ENCODE peak calls at places on chromosome 7, in nine cellular contexts. T, W, S, L, H, C, A, V and R are unnamed samples.

GRCh38 chr7:127822822-127823508 is 171.0 kb downstream of the SND1 start:
- DNase-seq in W (no peak), V (no peak), A (no peak), H (peak), S (no peak), T (no peak), C (no peak), L (no peak), R (no peak)

GRCh38 chr7:122423591-122423990 is 119.0 kb upstream of the FEZF1 start:
- DNase-seq in L (no peak), T (no peak), V (no peak), H (no peak), S (no peak), W (no peak), C (no peak), A (no peak), R (no peak)

GRCh38 chr7:13508586-13508985 is 480.9 kb downstream of the ETV1 start:
- DNase-seq in H (no peak), L (peak), V (no peak), T (no peak), W (no peak), A (no peak), S (no peak), C (peak), R (no peak)

GRCh38 chr7:128783143-128783799 is 7.7 kb upstream of the OPN1SW start:
- DNase-seq in A (peak), S (peak), V (no peak), L (peak), T (peak), C (peak), W (peak), H (peak), R (no peak)

GRCh38 chr7:42244828-42245227 is 7.8 kb upstream of the GLI3 start:
- DNase-seq in L (no peak), C (peak), V (no peak), A (no peak), W (no peak), H (no peak), S (peak), T (no peak), R (no peak)

GRCh38 chr7:91656486-91657237 is 223.8 kb downstream of the MTERF1 start:
- DNase-seq in A (peak), T (no peak), S (peak), W (no peak), V (no peak), L (no peak), C (peak), H (no peak), R (no peak)

GRCh38 chr7:156558198-156558597 is 82.4 kb upstream of the RNF32 start:
- DNase-seq in S (peak), L (no peak), W (no peak), T (no peak), A (no peak), C (peak), H (no peak), V (no peak), R (no peak)

GRCh38 chr7:84194484-84195260 is at the start of gene SEMA3A:
- DNase-seq in S (peak), C (peak), T (no peak), H (peak), L (peak), V (no peak), W (peak), A (no peak), R (no peak)

GRCh38 chr7:135245226-135245625 is 11.6 kb downstream of the STRA8 start:
- DNase-seq in H (no peak), T (no peak), V (no peak), A (no peak), C (no peak), S (no peak), W (no peak), L (no peak), R (no peak)

GRCh38 chr7:34396437-34397064 is 261.5 kb upstream of the NPSR1 start:
- DNase-seq in H (no peak), W (no peak), C (peak), L (no peak), A (no peak), S (no peak), V (no peak), T (peak), R (no peak)

GRCh38 chr7:100189061-100189460 is 11.3 kb downstream of the STAG3 start:
- DNase-seq in W (no peak), V (no peak), C (no peak), T (no peak), H (no peak), A (no peak), L (no peak), S (no peak), R (no peak)

GRCh38 chr7:100472854-100473499 is 6.0 kb downstream of the TSC22D4 start:
- DNase-seq in W (no peak), T (no peak), L (no peak), V (no peak), C (peak), H (no peak), A (no peak), S (peak), R (no peak)

GRCh38 chr7:95209276-95209675 is 115.1 kb downstream of the PON1 start:
- DNase-seq in L (no peak), S (no peak), A (no peak), T (no peak), V (no peak), H (no peak), W (no peak), C (peak), R (no peak)

GRCh38 chr7:80294321-80294720 is 159.7 kb downstream of the GNAI1 start:
- DNase-seq in L (no peak), T (no peak), H (no peak), V (no peak), C (peak), W (no peak), S (peak), A (no peak), R (no peak)

GRCh38 chr7:44561962-44562621 is 11.6 kb downstream of the DDX56 start:
- DNase-seq in A (no peak), H (no peak), T (no peak), S (peak), W (no peak), L (no peak), V (no peak), C (peak), R (no peak)

GRCh38 chr7:106927541-106927940 is 62.5 kb downstream of the PIK3CG start:
- DNase-seq in C (no peak), S (no peak), H (no peak), T (no peak), L (no peak), W (no peak), A (no peak), V (no peak), R (no peak)

GRCh38 chr7:44278451-44279161 is 46.8 kb downstream of the CAMK2B start:
- DNase-seq in L (no peak), W (peak), A (peak), V (no peak), S (peak), C (peak), H (no peak), T (no peak), R (peak)

GRCh38 chr7:128739990-128740682 is 977 bp downstream of the CALU start:
- DNase-seq in V (no peak), A (no peak), H (no peak), C (peak), L (no peak), S (peak), T (no peak), W (no peak), R (no peak)

GRCh38 chr7:7911756-7912155 is 56.8 kb upstream of the GLCCI1 start:
- DNase-seq in W (no peak), S (no peak), H (no peak), L (no peak), V (no peak), A (no peak), T (no peak), C (no peak), R (no peak)

GRCh38 chr7:3695602-3696001 is 394.6 kb downstream of the SDK1 start:
- DNase-seq in C (no peak), H (no peak), L (no peak), S (no peak), A (no peak), T (no peak), W (no peak), V (no peak), R (no peak)

GRCh38 chr7:12257582-12257981 is 46.5 kb downstream of the TMEM106B start:
- DNase-seq in L (no peak), V (no peak), T (peak), H (no peak), W (no peak), S (peak), C (peak), A (no peak), R (no peak)

GRCh38 chr7:20114463-20114862 is 102.7 kb downstream of the MACC1 start:
- DNase-seq in W (no peak), A (no peak), H (no peak), C (peak), S (no peak), L (no peak), V (no peak), T (peak), R (no peak)

GRCh38 chr7:136640977-136641376 is 227.5 kb upstream of the CHRM2 start:
- DNase-seq in H (no peak), L (peak), S (no peak), T (no peak), C (no peak), A (no peak), W (no peak), V (no peak), R (no peak)

GRCh38 chr7:517848-518629 is 1.6 kb downstream of the PDGFA start:
- DNase-seq in W (peak), C (peak), H (no peak), T (no peak), A (peak), V (no peak), L (peak), S (peak), R (no peak)

GRCh38 chr7:123492485-123492884 is 41.9 kb downstream of the IQUB start:
- DNase-seq in L (no peak), A (no peak), T (no peak), W (no peak), S (no peak), H (no peak), V (no peak), C (no peak), R (no peak)
- TF ChIP-seq CTCF in L (no peak), A (no peak), T (peak), W (no peak), S (peak), H (no peak), V (no peak), C (no peak), R (no peak)

GRCh38 chr7:149071641-149072437 is 18.7 kb downstream of the ZNF786 start:
- DNase-seq in V (peak), W (peak), C (no peak), S (no peak), T (no peak), L (peak), A (peak), H (peak), R (no peak)

GRCh38 chr7:149071182-149071635 is 19.3 kb downstream of the ZNF786 start:
- DNase-seq in L (no peak), C (no peak), H (no peak), V (no peak), A (no peak), S (no peak), W (no peak), T (no peak), R (no peak)

GRCh38 chr7:149063481-149063880 is 27.0 kb downstream of the ZNF786 start:
- DNase-seq in C (no peak), W (no peak), V (no peak), L (no peak), S (no peak), T (no peak), H (no peak), A (no peak), R (no peak)

GRCh38 chr7:149070372-149071140 is 20.0 kb downstream of the ZNF786 start:
- DNase-seq in C (no peak), T (no peak), W (no peak), L (no peak), H (no peak), V (no peak), A (no peak), S (no peak), R (no peak)

DNA sequence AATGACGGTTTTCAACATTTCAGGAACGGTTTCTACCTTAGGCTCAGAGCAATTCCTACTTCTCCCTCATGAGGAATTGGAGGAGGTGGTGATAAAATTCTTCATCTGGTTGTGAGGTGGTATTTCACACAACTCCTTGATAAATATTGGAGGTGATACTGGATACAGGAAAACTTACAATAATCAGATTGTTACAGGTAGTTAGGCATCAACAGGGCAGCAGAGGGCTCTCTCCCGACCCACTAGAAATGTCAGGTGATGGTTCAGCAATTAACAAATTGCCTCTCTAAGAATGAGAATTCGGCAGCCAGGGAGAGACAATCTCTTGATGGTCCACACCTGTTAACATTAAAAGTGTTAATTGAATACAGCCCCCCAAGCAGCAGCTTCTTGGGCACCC is 22.6 kb downstream of the ZNF786 start:
- DNase-seq in W (no peak), A (no peak), C (no peak), T (no peak), V (no peak), H (no peak), S (no peak), L (no peak), R (no peak)
- TF ChIP-seq CTCF in W (no peak), A (no peak), C (no peak), T (peak), V (no peak), H (no peak), S (no peak), L (no peak), R (no peak)

GRCh38 chr7:142669074-142669654 is 80.1 kb upstream of the PRSS1 start:
- DNase-seq in C (peak), W (no peak), V (no peak), S (peak), L (no peak), H (no peak), A (no peak), T (no peak), R (no peak)
- TF ChIP-seq CTCF in C (peak), W (peak), V (peak), S (peak), L (peak), H (peak), A (peak), T (peak), R (peak)

GRCh38 chr7:46932656-46933424 is 649.1 kb downstream of the TNS3 start:
- DNase-seq in L (no peak), C (peak), V (no peak), A (no peak), H (no peak), T (no peak), S (peak), W (no peak), R (no peak)
- TF ChIP-seq CTCF in L (peak), C (peak), V (no peak), A (no peak), H (no peak), T (no peak), S (peak), W (no peak), R (peak)

GRCh38 chr7:1692500-1693418 is 22.7 kb downstream of the ELFN1 start:
- DNase-seq in L (no peak), W (no peak), V (no peak), C (no peak), H (no peak), A (no peak), T (no peak), S (no peak), R (no peak)
- TF ChIP-seq CTCF in L (no peak), W (no peak), V (no peak), C (no peak), H (no peak), A (no peak), T (no peak), S (no peak), R (no peak)

GRCh38 chr7:54542920-54543539 is 855 bp downstream of the VSTM2A start:
- DNase-seq in H (peak), C (peak), L (peak), W (peak), A (no peak), V (no peak), S (peak), T (no peak), R (no peak)

GRCh38 chr7:54538122-54538521 is 4.1 kb upstream of the VSTM2A start:
- DNase-seq in H (no peak), A (no peak), T (no peak), V (no peak), S (no peak), W (no peak), C (no peak), L (no peak), R (no peak)

GRCh38 chr7:54544356-54545240 is 2.4 kb downstream of the VSTM2A start:
- DNase-seq in A (no peak), T (no peak), V (no peak), H (peak), S (no peak), C (no peak), L (no peak), W (peak), R (no peak)

GRCh38 chr7:54545241-54545563 is 3.0 kb downstream of the VSTM2A start:
- DNase-seq in T (no peak), W (no peak), S (no peak), C (no peak), A (no peak), L (no peak), V (no peak), H (no peak), R (no peak)

DNA sequence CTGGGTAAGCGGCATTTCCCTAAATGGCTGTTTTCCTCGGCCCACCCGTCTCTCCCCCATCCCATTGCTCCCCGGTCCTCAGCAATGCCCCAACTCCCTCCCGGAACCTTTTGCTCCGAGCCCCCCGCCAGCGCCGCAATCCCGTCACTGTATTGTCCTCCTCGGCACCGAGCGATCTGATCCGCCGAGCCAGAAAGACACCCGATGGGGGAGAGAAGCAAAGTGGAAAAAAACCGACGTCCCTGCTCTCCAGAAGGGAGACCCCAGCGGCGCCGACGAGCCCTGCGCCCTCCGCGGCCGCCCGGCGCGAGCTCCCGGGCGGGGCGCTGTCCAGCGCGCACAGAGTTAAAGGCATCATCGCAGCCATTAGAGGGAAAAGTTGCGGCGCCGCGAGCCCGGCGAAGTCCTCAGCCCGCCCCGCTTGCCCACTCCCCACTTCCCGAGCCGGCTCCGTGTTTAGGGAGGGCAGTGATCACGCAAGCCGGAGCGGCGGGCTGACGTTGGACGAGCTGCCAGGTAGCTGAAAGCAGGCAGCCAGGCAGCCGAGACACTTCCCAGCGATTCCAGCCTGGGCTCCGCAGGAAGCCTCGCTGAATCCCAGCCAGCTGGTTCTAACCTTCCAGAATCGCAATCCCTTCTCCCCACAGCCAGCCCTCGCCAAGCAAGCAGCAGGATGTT is at the start of gene VSTM2A:
- DNase-seq in H (peak), W (peak), A (no peak), C (peak), T (no peak), L (peak), S (no peak), V (no peak), R (no peak)
- TF ChIP-seq CTCF in H (no peak), W (no peak), A (no peak), C (no peak), T (no peak), L (no peak), S (no peak), V (no peak), R (no peak)